ENCODE peak calls at places on chromosomes 2 and 18, in six cellular contexts. V is pons; G is small intestine; K is glutamatergic neuron; X is CD8-positive, alpha-beta T cell; R is activated naive CD8-positive, alpha-beta T cell treated with anti-CD3 and anti-CD28 coated beads, Interleukin-2, amount 50 U/mL, for 24 hours. M is an unnamed sample.
A peak's percentile ranks its signal among the peaks of the same experiment; 100 is the strongest.

GRCh38 chr18:10041180-10041579 is 127.4 kb downstream of the VAPA start:
- DNase-seq in V (no peak), G (peak; percentile 11), K (peak; percentile 75), X (no peak), R (no peak), M (no peak)

GRCh38 chr2:166343467-166343866 is 32.3 kb downstream of the SCN9A start:
- DNase-seq in V (no peak), G (no peak), K (peak; percentile 50), X (no peak), R (no peak), M (no peak)

GRCh38 chr2:205477016-205477705 is 205.1 kb upstream of the NRP2 start:
- DNase-seq in V (no peak), G (peak; percentile 74), K (no peak), X (no peak), R (no peak), M (no peak)

GRCh38 chr2:181683518-181684453 is 3.5 kb upstream of the NEUROD1 start:
- DNase-seq in V (no peak), G (no peak), K (peak; percentile 82), X (no peak), R (peak; percentile 20), M (no peak)

GRCh38 chr2:6249557-6249956 is 557.4 kb downstream of the SOX11 start:
- DNase-seq in V (no peak), G (no peak), K (no peak), X (no peak), R (no peak), M (no peak)

GRCh38 chr18:44582432-44582831 is 98.3 kb upstream of the SETBP1 start:
- DNase-seq in V (no peak), G (no peak), K (no peak), X (no peak), R (no peak), M (no peak)

GRCh38 chr18:48655460-48655859 is 116.6 kb downstream of the CTIF start:
- DNase-seq in V (no peak), G (no peak), K (peak; percentile 16), X (no peak), R (no peak), M (no peak)

GRCh38 chr2:168397629-168398028 is 58.4 kb upstream of the CERS6 start:
- DNase-seq in V (no peak), G (no peak), K (no peak), X (no peak), R (no peak), M (no peak)

GRCh38 chr18:11840493-11840892 is 10.7 kb upstream of the CHMP1B start:
- DNase-seq in V (no peak), G (no peak), K (no peak), X (no peak), R (no peak), M (no peak)